ENCODE peak calls at places on chromosomes 4 and X, in ten cellular contexts. T, S, U, Z, E, H, A, O, F and K are unnamed samples.

GRCh38 chrX:110462957-110463356 is 104.3 kb downstream of the RTL9 start:
- DNase-seq in T (no peak), S (no peak), U (no peak), Z (no peak), E (no peak), H (no peak), A (no peak), O (no peak), F (no peak), K (no peak)

GRCh38 chr4:112031712-112032328 is 113.4 kb upstream of the FAM241A start:
- DNase-seq in T (no peak), S (peak), U (peak), Z (peak), E (no peak), H (peak), A (peak), O (peak), F (no peak), K (peak)

GRCh38 chr4:38495481-38495880 is 168.5 kb upstream of the KLF3 start:
- DNase-seq in T (no peak), S (no peak), U (no peak), Z (no peak), E (no peak), H (no peak), A (no peak), O (no peak), F (no peak), K (no peak)

GRCh38 chr4:23733911-23734458 is 155.9 kb downstream of the PPARGC1A start:
- DNase-seq in T (no peak), S (no peak), U (no peak), Z (no peak), E (no peak), H (no peak), A (no peak), O (no peak), F (no peak), K (no peak)

GRCh38 chrX:47234583-47234982 is 1.8 kb downstream of the USP11 start:
- DNase-seq in T (no peak), S (no peak), U (no peak), Z (no peak), E (no peak), H (no peak), A (no peak), O (no peak), F (no peak), K (no peak)

GRCh38 chr4:108320066-108320465 is 151.3 kb upstream of the LEF1 start:
- DNase-seq in T (no peak), S (no peak), U (no peak), Z (no peak), E (no peak), H (no peak), A (no peak), O (no peak), F (no peak), K (no peak)

GRCh38 chr4:149735796-149736195 is 79.8 kb downstream of the IQCM start:
- DNase-seq in T (no peak), S (no peak), U (no peak), Z (no peak), E (no peak), H (no peak), A (no peak), O (no peak), F (no peak), K (no peak)

GRCh38 chrX:6225307-6226052 is 3.2 kb downstream of the NLGN4X start:
- DNase-seq in T (no peak), S (peak), U (no peak), Z (peak), E (no peak), H (no peak), A (no peak), O (no peak), F (no peak), K (no peak)

GRCh38 chrX:641671-642435 is 11.3 kb downstream of the SHOX start:
- DNase-seq in T (no peak), S (no peak), U (no peak), Z (no peak), E (no peak), H (no peak), A (no peak), O (no peak), F (no peak), K (no peak)

GRCh38 chr4:98689507-98690174 is 31.2 kb upstream of the TSPAN5 start:
- DNase-seq in T (no peak), S (no peak), U (no peak), Z (no peak), E (no peak), H (no peak), A (no peak), O (no peak), F (no peak), K (no peak)

GRCh38 chrX:120144178-120144844 is 14.1 kb upstream of the RHOXF2 start:
- DNase-seq in T (no peak), S (no peak), U (no peak), Z (no peak), E (no peak), H (no peak), A (no peak), O (no peak), F (no peak), K (no peak)

GRCh38 chrX:45134303-45134702 is 66.4 kb downstream of the DIPK2B start:
- DNase-seq in T (no peak), S (no peak), U (no peak), Z (no peak), E (no peak), H (peak), A (no peak), O (no peak), F (no peak), K (no peak)

GRCh38 chr4:15145709-15146108 is 143.4 kb downstream of the CPEB2 start:
- DNase-seq in T (no peak), S (no peak), U (no peak), Z (peak), E (no peak), H (no peak), A (no peak), O (no peak), F (no peak), K (no peak)

GRCh38 chrX:39445336-39445735 is 644.1 kb downstream of the MID1IP1 start:
- DNase-seq in T (no peak), S (no peak), U (no peak), Z (peak), E (peak), H (no peak), A (peak), O (no peak), F (no peak), K (no peak)

GRCh38 chrX:489805-490204 is 103.1 kb upstream of the PPP2R3B start:
- DNase-seq in T (no peak), S (peak), U (no peak), Z (no peak), E (no peak), H (no peak), A (no peak), O (no peak), F (no peak), K (no peak)